ENCODE peak calls at places on chromosome 15, in nine cellular contexts. One of them, this sample, is unnamed.

GRCh38 chr15:66472176-66472999 is 25.2 kb downstream of the SNAPC5 start:
- DNase-seq in NCI-H1417: no peak
- DNase-seq in A549: no peak
- DNase-seq in activated CD8-positive, alpha-beta memory T cell treated with anti-CD3 and anti-CD28 coated beads for 48 hours: no peak
- DNase-seq in NCI-H1105 treated with DMSO at 0.1 percent for 48 hours: no peak
- DNase-seq in CD4-positive, alpha-beta T cell: peak; percentile 38
- DNase-seq in naive thymus-derived CD4-positive, alpha-beta T cell: peak; percentile 79
- DNase-seq in cardiac septum: no peak
- DNase-seq in head of caudate nucleus: no peak
- DNase-seq in this sample: no peak

GRCh38 chr15:76151599-76151974 is 91.8 kb downstream of the TMEM266 start:
- DNase-seq in NCI-H1417: no peak
- DNase-seq in A549: no peak
- DNase-seq in activated CD8-positive, alpha-beta memory T cell treated with anti-CD3 and anti-CD28 coated beads for 48 hours: no peak
- DNase-seq in NCI-H1105 treated with DMSO at 0.1 percent for 48 hours: no peak
- DNase-seq in CD4-positive, alpha-beta T cell: no peak
- DNase-seq in naive thymus-derived CD4-positive, alpha-beta T cell: no peak
- DNase-seq in cardiac septum: no peak
- DNase-seq in head of caudate nucleus: no peak
- DNase-seq in this sample: no peak

GRCh38 chr15:32717290-32718081 is at the start of gene GREM1:
- DNase-seq in NCI-H1417: peak; percentile 65
- DNase-seq in A549: no peak
- DNase-seq in activated CD8-positive, alpha-beta memory T cell treated with anti-CD3 and anti-CD28 coated beads for 48 hours: no peak
- DNase-seq in NCI-H1105 treated with DMSO at 0.1 percent for 48 hours: no peak
- DNase-seq in CD4-positive, alpha-beta T cell: no peak
- DNase-seq in naive thymus-derived CD4-positive, alpha-beta T cell: no peak
- DNase-seq in cardiac septum: no peak
- DNase-seq in head of caudate nucleus: peak; percentile 66
- DNase-seq in this sample: peak; percentile 35

GRCh38 chr15:41309226-41309905 is 23.0 kb downstream of the OIP5 start:
- DNase-seq in NCI-H1417: no peak
- DNase-seq in A549: no peak
- DNase-seq in activated CD8-positive, alpha-beta memory T cell treated with anti-CD3 and anti-CD28 coated beads for 48 hours: no peak
- DNase-seq in NCI-H1105 treated with DMSO at 0.1 percent for 48 hours: no peak
- DNase-seq in CD4-positive, alpha-beta T cell: no peak
- DNase-seq in naive thymus-derived CD4-positive, alpha-beta T cell: no peak
- DNase-seq in cardiac septum: no peak
- DNase-seq in head of caudate nucleus: no peak
- DNase-seq in this sample: no peak

GRCh38 chr15:52144656-52145055 is 32.1 kb upstream of the BCL2L10 start:
- DNase-seq in NCI-H1417: no peak
- DNase-seq in A549: peak; percentile 56
- DNase-seq in activated CD8-positive, alpha-beta memory T cell treated with anti-CD3 and anti-CD28 coated beads for 48 hours: no peak
- DNase-seq in NCI-H1105 treated with DMSO at 0.1 percent for 48 hours: no peak
- DNase-seq in CD4-positive, alpha-beta T cell: no peak
- DNase-seq in naive thymus-derived CD4-positive, alpha-beta T cell: no peak
- DNase-seq in cardiac septum: no peak
- DNase-seq in head of caudate nucleus: no peak
- DNase-seq in this sample: no peak

GRCh38 chr15:94582368-94582767 is 351.0 kb downstream of the MCTP2 start:
- DNase-seq in NCI-H1417: peak; percentile 19
- DNase-seq in A549: peak; percentile 29
- DNase-seq in activated CD8-positive, alpha-beta memory T cell treated with anti-CD3 and anti-CD28 coated beads for 48 hours: no peak
- DNase-seq in NCI-H1105 treated with DMSO at 0.1 percent for 48 hours: no peak
- DNase-seq in CD4-positive, alpha-beta T cell: no peak
- DNase-seq in naive thymus-derived CD4-positive, alpha-beta T cell: no peak
- DNase-seq in cardiac septum: no peak
- DNase-seq in head of caudate nucleus: no peak
- DNase-seq in this sample: peak; percentile 41

GRCh38 chr15:90780916-90781315 is 63.8 kb downstream of the BLM start:
- DNase-seq in NCI-H1417: no peak
- DNase-seq in A549: no peak
- DNase-seq in activated CD8-positive, alpha-beta memory T cell treated with anti-CD3 and anti-CD28 coated beads for 48 hours: no peak
- DNase-seq in NCI-H1105 treated with DMSO at 0.1 percent for 48 hours: no peak
- DNase-seq in CD4-positive, alpha-beta T cell: no peak
- DNase-seq in naive thymus-derived CD4-positive, alpha-beta T cell: no peak
- DNase-seq in cardiac septum: no peak
- DNase-seq in head of caudate nucleus: no peak
- DNase-seq in this sample: no peak

GRCh38 chr15:73065114-73065513 is 12.9 kb downstream of the NEO1 start:
- DNase-seq in NCI-H1417: no peak
- DNase-seq in A549: no peak
- DNase-seq in activated CD8-positive, alpha-beta memory T cell treated with anti-CD3 and anti-CD28 coated beads for 48 hours: no peak
- DNase-seq in NCI-H1105 treated with DMSO at 0.1 percent for 48 hours: no peak
- DNase-seq in CD4-positive, alpha-beta T cell: no peak
- DNase-seq in naive thymus-derived CD4-positive, alpha-beta T cell: no peak
- DNase-seq in cardiac septum: no peak
- DNase-seq in head of caudate nucleus: no peak
- DNase-seq in this sample: no peak

GRCh38 chr15:58465070-58465469 is 33.3 kb downstream of the LIPC start:
- DNase-seq in NCI-H1417: no peak
- DNase-seq in A549: no peak
- DNase-seq in activated CD8-positive, alpha-beta memory T cell treated with anti-CD3 and anti-CD28 coated beads for 48 hours: no peak
- DNase-seq in NCI-H1105 treated with DMSO at 0.1 percent for 48 hours: no peak
- DNase-seq in CD4-positive, alpha-beta T cell: no peak
- DNase-seq in naive thymus-derived CD4-positive, alpha-beta T cell: no peak
- DNase-seq in cardiac septum: no peak
- DNase-seq in head of caudate nucleus: no peak
- DNase-seq in this sample: no peak

GRCh38 chr15:96583671-96584070 is 253.2 kb downstream of the NR2F2 start:
- DNase-seq in NCI-H1417: peak; percentile 12
- DNase-seq in A549: no peak
- DNase-seq in activated CD8-positive, alpha-beta memory T cell treated with anti-CD3 and anti-CD28 coated beads for 48 hours: no peak
- DNase-seq in NCI-H1105 treated with DMSO at 0.1 percent for 48 hours: peak; percentile 0
- DNase-seq in CD4-positive, alpha-beta T cell: no peak
- DNase-seq in naive thymus-derived CD4-positive, alpha-beta T cell: no peak
- DNase-seq in cardiac septum: no peak
- DNase-seq in head of caudate nucleus: no peak
- DNase-seq in this sample: no peak

GRCh38 chr15:48427960-48428547 is 96.8 kb downstream of the DUT start:
- DNase-seq in NCI-H1417: no peak
- DNase-seq in A549: no peak
- DNase-seq in activated CD8-positive, alpha-beta memory T cell treated with anti-CD3 and anti-CD28 coated beads for 48 hours: no peak
- DNase-seq in NCI-H1105 treated with DMSO at 0.1 percent for 48 hours: no peak
- DNase-seq in CD4-positive, alpha-beta T cell: no peak
- DNase-seq in naive thymus-derived CD4-positive, alpha-beta T cell: no peak
- DNase-seq in cardiac septum: no peak
- DNase-seq in head of caudate nucleus: no peak
- DNase-seq in this sample: no peak

GRCh38 chr15:35580606-35581005 is 34.6 kb upstream of the DPH6 start:
- DNase-seq in NCI-H1417: no peak
- DNase-seq in A549: no peak
- DNase-seq in activated CD8-positive, alpha-beta memory T cell treated with anti-CD3 and anti-CD28 coated beads for 48 hours: no peak
- DNase-seq in NCI-H1105 treated with DMSO at 0.1 percent for 48 hours: peak; percentile 55
- DNase-seq in CD4-positive, alpha-beta T cell: no peak
- DNase-seq in naive thymus-derived CD4-positive, alpha-beta T cell: no peak
- DNase-seq in cardiac septum: no peak
- DNase-seq in head of caudate nucleus: no peak
- DNase-seq in this sample: no peak

GRCh38 chr15:56445746-56446145 is 19.2 kb downstream of the MNS1 start:
- DNase-seq in NCI-H1417: no peak
- DNase-seq in A549: no peak
- DNase-seq in activated CD8-positive, alpha-beta memory T cell treated with anti-CD3 and anti-CD28 coated beads for 48 hours: no peak
- DNase-seq in NCI-H1105 treated with DMSO at 0.1 percent for 48 hours: no peak
- DNase-seq in CD4-positive, alpha-beta T cell: no peak
- DNase-seq in naive thymus-derived CD4-positive, alpha-beta T cell: no peak
- DNase-seq in cardiac septum: no peak
- DNase-seq in head of caudate nucleus: no peak
- DNase-seq in this sample: no peak

GRCh38 chr15:61997786-61998185 is 62.5 kb downstream of the VPS13C start:
- DNase-seq in NCI-H1417: no peak
- DNase-seq in A549: no peak
- DNase-seq in activated CD8-positive, alpha-beta memory T cell treated with anti-CD3 and anti-CD28 coated beads for 48 hours: no peak
- DNase-seq in NCI-H1105 treated with DMSO at 0.1 percent for 48 hours: no peak
- DNase-seq in CD4-positive, alpha-beta T cell: no peak
- DNase-seq in naive thymus-derived CD4-positive, alpha-beta T cell: no peak
- DNase-seq in cardiac septum: no peak
- DNase-seq in head of caudate nucleus: no peak
- DNase-seq in this sample: no peak

GRCh38 chr15:96416218-96416933 is 85.9 kb downstream of the NR2F2 start:
- DNase-seq in NCI-H1417: peak; percentile 28
- DNase-seq in A549: no peak
- DNase-seq in activated CD8-positive, alpha-beta memory T cell treated with anti-CD3 and anti-CD28 coated beads for 48 hours: no peak
- DNase-seq in NCI-H1105 treated with DMSO at 0.1 percent for 48 hours: no peak
- DNase-seq in CD4-positive, alpha-beta T cell: no peak
- DNase-seq in naive thymus-derived CD4-positive, alpha-beta T cell: no peak
- DNase-seq in cardiac septum: no peak
- DNase-seq in head of caudate nucleus: no peak
- DNase-seq in this sample: no peak

GRCh38 chr15:101267320-101268104 is 9.8 kb downstream of the SELENOS start:
- DNase-seq in NCI-H1417: no peak
- DNase-seq in A549: no peak
- DNase-seq in activated CD8-positive, alpha-beta memory T cell treated with anti-CD3 and anti-CD28 coated beads for 48 hours: no peak
- DNase-seq in NCI-H1105 treated with DMSO at 0.1 percent for 48 hours: no peak
- DNase-seq in CD4-positive, alpha-beta T cell: no peak
- DNase-seq in naive thymus-derived CD4-positive, alpha-beta T cell: no peak
- DNase-seq in cardiac septum: no peak
- DNase-seq in head of caudate nucleus: peak; percentile 62
- DNase-seq in this sample: peak; percentile 47

GRCh38 chr15:29101491-29101890 is 168.1 kb downstream of the NSMCE3 start:
- DNase-seq in NCI-H1417: no peak
- DNase-seq in A549: no peak
- DNase-seq in activated CD8-positive, alpha-beta memory T cell treated with anti-CD3 and anti-CD28 coated beads for 48 hours: no peak
- DNase-seq in NCI-H1105 treated with DMSO at 0.1 percent for 48 hours: no peak
- DNase-seq in CD4-positive, alpha-beta T cell: no peak
- DNase-seq in naive thymus-derived CD4-positive, alpha-beta T cell: no peak
- DNase-seq in cardiac septum: no peak
- DNase-seq in head of caudate nucleus: no peak
- DNase-seq in this sample: no peak

GRCh38 chr15:88954431-88955277 is 41.5 kb upstream of the MFGE8 start:
- DNase-seq in NCI-H1417: peak; percentile 4
- DNase-seq in A549: no peak
- DNase-seq in activated CD8-positive, alpha-beta memory T cell treated with anti-CD3 and anti-CD28 coated beads for 48 hours: no peak
- DNase-seq in NCI-H1105 treated with DMSO at 0.1 percent for 48 hours: no peak
- DNase-seq in CD4-positive, alpha-beta T cell: no peak
- DNase-seq in naive thymus-derived CD4-positive, alpha-beta T cell: no peak
- DNase-seq in cardiac septum: no peak
- DNase-seq in head of caudate nucleus: peak; percentile 6
- DNase-seq in this sample: no peak